ENCODE peak calls at places on chromosomes 6 and 20, in six cellular contexts. E, L, U, F, Q and A are unnamed samples.

GRCh38 chr6:40187654-40188053 is 253.4 kb upstream of the MOCS1 start:
- DNase-seq in E (no peak), L (no peak), U (no peak), F (no peak), Q (no peak), A (no peak)

GRCh38 chr6:170177383-170178265 is 113.3 kb downstream of the DLL1 start:
- DNase-seq in E (peak), L (no peak), U (no peak), F (no peak), Q (peak), A (no peak)

GRCh38 chr6:151325075-151326050 is 66.0 kb downstream of the ZBTB2 start:
- DNase-seq in E (peak), L (peak), U (no peak), F (peak), Q (peak), A (peak)

GRCh38 chr6:87146363-87146762 is 9.0 kb upstream of the ZNF292 start:
- DNase-seq in E (no peak), L (no peak), U (no peak), F (no peak), Q (no peak), A (no peak)

GRCh38 chr20:57638173-57638894 is 18.1 kb upstream of the ZBP1 start:
- DNase-seq in E (no peak), L (no peak), U (no peak), F (no peak), Q (no peak), A (no peak)

GRCh38 chr6:13413906-13414555 is 73.4 kb downstream of the GFOD1 start:
- DNase-seq in E (no peak), L (no peak), U (no peak), F (no peak), Q (peak), A (no peak)

GRCh38 chr6:160955508-160956295 is 35.9 kb upstream of the MAP3K4 start:
- DNase-seq in E (no peak), L (no peak), U (no peak), F (no peak), Q (no peak), A (no peak)

GRCh38 chr6:119602215-119603178 is 252.9 kb upstream of the MAN1A1 start:
- DNase-seq in E (no peak), L (peak), U (no peak), F (peak), Q (no peak), A (peak)

GRCh38 chr20:41234546-41234945 is 83.0 kb downstream of the ZHX3 start:
- DNase-seq in E (no peak), L (no peak), U (no peak), F (no peak), Q (peak), A (no peak)

GRCh38 chr6:63897459-63897858 is 261.9 kb downstream of the PHF3 start:
- DNase-seq in E (no peak), L (no peak), U (no peak), F (no peak), Q (no peak), A (no peak)

GRCh38 chr6:22113046-22113766 is 183.6 kb downstream of the PRL start:
- DNase-seq in E (no peak), L (peak), U (no peak), F (peak), Q (no peak), A (peak)

GRCh38 chr6:169227116-169227515 is 26.5 kb downstream of the THBS2 start:
- DNase-seq in E (no peak), L (no peak), U (no peak), F (no peak), Q (no peak), A (no peak)

GRCh38 chr20:1894471-1894950 is 696 bp upstream of the SIRPA start:
- DNase-seq in E (peak), L (no peak), U (no peak), F (no peak), Q (peak), A (peak)